ENCODE peak calls at places on chromosomes 13 and 19, in nine cellular contexts. V, P, H, X, L, Z, R, Y and G are unnamed samples. For H3K27me3 and H3K4me1, the result is how much of the 10 kb centered on the place peaks cover.

GRCh38 chr13:65292488-65292901 is 1937.6 kb downstream of the PCDH9 start:
- DNase-seq in V (no peak), P (peak), H (no peak), X (no peak), L (no peak), Z (no peak), R (no peak), Y (peak), G (peak)

GRCh38 chr13:33744589-33745369 is 73.2 kb upstream of the RFC3 start:
- DNase-seq in V (no peak), P (peak), H (no peak), X (no peak), L (no peak), Z (no peak), R (no peak), Y (peak), G (peak)

GRCh38 chr13:87889241-87889640 is 218.1 kb downstream of the SLITRK5 start:
- DNase-seq in V (no peak), P (no peak), H (no peak), X (no peak), L (no peak), Z (no peak), R (no peak), Y (no peak), G (no peak)

GRCh38 chr13:30113983-30114491 is 193.3 kb downstream of the KATNAL1 start:
- DNase-seq in V (no peak), P (no peak), H (no peak), X (no peak), L (peak), Z (no peak), R (no peak), Y (peak), G (no peak)

GRCh38 chr13:77492982-77493381 is 42.5 kb upstream of the SCEL start:
- DNase-seq in V (no peak), P (peak), H (no peak), X (peak), L (no peak), Z (no peak), R (no peak), Y (peak), G (peak)

GRCh38 chr19:33719366-33720154 is 77.1 kb upstream of the KCTD15 start:
- DNase-seq in V (no peak), P (no peak), H (no peak), X (no peak), L (no peak), Z (no peak), R (no peak), Y (no peak), G (no peak)

GRCh38 chr13:64057372-64058020 is 2641.8 kb upstream of the PCDH20 start:
- DNase-seq in V (no peak), P (no peak), H (no peak), X (no peak), L (no peak), Z (no peak), R (no peak), Y (no peak), G (no peak)

GRCh38 chr19:6062274-6062673 is 48.0 kb downstream of the RFX2 start:
- DNase-seq in V (peak), P (no peak), H (peak), X (no peak), L (peak), Z (no peak), R (peak), Y (peak), G (no peak)

GRCh38 chr19:28669804-28670203 is 543.1 kb downstream of the UQCRFS1 start:
- DNase-seq in V (no peak), P (no peak), H (no peak), X (no peak), L (no peak), Z (no peak), R (no peak), Y (no peak), G (no peak)

GRCh38 chr13:48094404-48094780 is 512 bp downstream of the MED4 start:
- DNase-seq in V (no peak), P (peak), H (no peak), X (peak), L (no peak), Z (no peak), R (no peak), Y (peak), G (peak)

GRCh38 chr13:72448082-72448481 is 279.3 kb downstream of the MZT1 start:
- DNase-seq in V (no peak), P (no peak), H (no peak), X (no peak), L (no peak), Z (no peak), R (no peak), Y (no peak), G (no peak)

GRCh38 chr13:48586591-48587103 is 53.8 kb upstream of the RCBTB2 start:
- DNase-seq in V (peak), P (no peak), H (no peak), X (no peak), L (peak), Z (peak), R (peak), Y (peak), G (no peak)

GRCh38 chr19:13091400-13092161 is 11.1 kb downstream of the LYL1 start:
- DNase-seq in V (peak), P (peak), H (no peak), X (no peak), L (peak), Z (no peak), R (peak), Y (peak), G (peak)

GRCh38 chr13:41506312-41506711 is 49.0 kb downstream of the RGCC start:
- DNase-seq in V (no peak), P (no peak), H (no peak), X (no peak), L (no peak), Z (no peak), R (no peak), Y (no peak), G (no peak)

GRCh38 chr19:35844482-35845214 is 7.7 kb downstream of the NPHS1 start:
- DNase-seq in V (no peak), P (no peak), H (no peak), X (no peak), L (no peak), Z (no peak), R (no peak), Y (no peak), G (no peak)

GRCh38 chr13:111658150-111659100 is 338.0 kb downstream of the TEX29 start:
- DNase-seq in V (no peak), P (no peak), H (no peak), X (no peak), L (no peak), Z (no peak), R (no peak), Y (no peak), G (peak)

GRCh38 chr13:111659236-111659635 is 338.8 kb downstream of the TEX29 start:
- DNase-seq in V (no peak), P (no peak), H (no peak), X (no peak), L (no peak), Z (no peak), R (no peak), Y (no peak), G (no peak)

GRCh38 chr13:111661776-111662175 is 341.3 kb downstream of the TEX29 start:
- DNase-seq in V (no peak), P (no peak), H (no peak), X (no peak), L (no peak), Z (no peak), R (no peak), Y (no peak), G (no peak)

GRCh38 chr13:111661052-111661451 is 340.6 kb downstream of the TEX29 start:
- DNase-seq in V (no peak), P (no peak), H (no peak), X (no peak), L (no peak), Z (no peak), R (no peak), Y (no peak), G (no peak)

DNA sequence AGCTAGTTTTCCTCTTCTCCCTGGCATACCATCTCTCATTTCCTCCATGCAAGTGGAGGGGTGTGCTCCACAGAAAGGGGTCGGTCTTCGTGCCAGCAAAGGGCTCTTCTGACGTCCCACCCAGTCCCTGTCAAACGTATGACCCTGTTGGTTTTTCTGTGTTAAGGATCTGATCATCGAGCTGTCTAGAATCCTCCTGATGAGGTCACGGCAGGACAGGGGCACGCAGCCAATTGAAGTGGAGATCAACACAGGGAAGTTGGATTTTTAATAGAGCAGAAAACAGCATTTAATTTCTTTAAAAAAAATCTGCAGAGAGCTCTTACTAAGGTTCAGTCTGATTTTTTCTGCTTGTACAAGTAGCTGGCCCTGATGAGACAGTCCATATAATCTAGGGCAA is 339.4 kb downstream of the TEX29 start:
- DNase-seq in V (no peak), P (no peak), H (no peak), X (no peak), L (no peak), Z (no peak), R (peak), Y (no peak), G (no peak)
- H3K27me3 ChIP-seq in V (under half), P (under half), H (under half), X (under half), L (under half), Z (under half), R (under half), Y (under half), G (half or more)

GRCh38 chr13:44155422-44156293 is 218.0 kb upstream of the SERP2 start:
- DNase-seq in V (peak), P (no peak), H (no peak), X (no peak), L (peak), Z (peak), R (peak), Y (peak), G (no peak)

GRCh38 chr13:44158741-44159632 is 214.6 kb upstream of the SERP2 start:
- DNase-seq in V (peak), P (peak), H (no peak), X (no peak), L (no peak), Z (no peak), R (peak), Y (no peak), G (no peak)

GRCh38 chr13:44156294-44156658 is 217.3 kb upstream of the SERP2 start:
- DNase-seq in V (no peak), P (no peak), H (no peak), X (no peak), L (no peak), Z (peak), R (no peak), Y (no peak), G (no peak)

GRCh38 chr13:44158055-44158655 is 215.5 kb upstream of the SERP2 start:
- DNase-seq in V (no peak), P (no peak), H (no peak), X (no peak), L (no peak), Z (no peak), R (no peak), Y (no peak), G (no peak)

DNA sequence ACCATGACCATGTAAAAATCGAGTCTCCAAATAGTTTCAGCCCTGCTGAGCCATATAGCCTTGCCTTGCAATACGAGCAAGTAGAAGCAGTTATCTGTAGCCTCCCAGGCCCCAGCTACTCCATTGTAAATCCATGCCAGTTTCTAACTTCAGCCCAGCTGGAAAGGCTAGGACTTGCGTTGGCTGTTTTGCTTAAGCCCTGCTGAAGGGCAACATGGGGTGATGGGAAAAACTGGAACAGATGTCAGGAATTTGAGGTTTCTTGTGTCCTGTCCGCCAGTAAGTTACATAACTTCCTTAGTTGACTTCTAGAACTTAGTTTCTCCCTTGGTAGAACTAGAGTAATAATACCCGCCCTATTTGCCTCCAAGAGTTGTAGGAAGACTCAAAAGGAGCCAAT is 216.0 kb upstream of the SERP2 start:
- DNase-seq in V (no peak), P (no peak), H (no peak), X (no peak), L (no peak), Z (no peak), R (no peak), Y (no peak), G (no peak)
- H3K4me1 ChIP-seq in V (under half), P (under half), H (under half), X (under half), L (under half), Z (half or more), R (under half), Y (under half), G (under half)

DNA sequence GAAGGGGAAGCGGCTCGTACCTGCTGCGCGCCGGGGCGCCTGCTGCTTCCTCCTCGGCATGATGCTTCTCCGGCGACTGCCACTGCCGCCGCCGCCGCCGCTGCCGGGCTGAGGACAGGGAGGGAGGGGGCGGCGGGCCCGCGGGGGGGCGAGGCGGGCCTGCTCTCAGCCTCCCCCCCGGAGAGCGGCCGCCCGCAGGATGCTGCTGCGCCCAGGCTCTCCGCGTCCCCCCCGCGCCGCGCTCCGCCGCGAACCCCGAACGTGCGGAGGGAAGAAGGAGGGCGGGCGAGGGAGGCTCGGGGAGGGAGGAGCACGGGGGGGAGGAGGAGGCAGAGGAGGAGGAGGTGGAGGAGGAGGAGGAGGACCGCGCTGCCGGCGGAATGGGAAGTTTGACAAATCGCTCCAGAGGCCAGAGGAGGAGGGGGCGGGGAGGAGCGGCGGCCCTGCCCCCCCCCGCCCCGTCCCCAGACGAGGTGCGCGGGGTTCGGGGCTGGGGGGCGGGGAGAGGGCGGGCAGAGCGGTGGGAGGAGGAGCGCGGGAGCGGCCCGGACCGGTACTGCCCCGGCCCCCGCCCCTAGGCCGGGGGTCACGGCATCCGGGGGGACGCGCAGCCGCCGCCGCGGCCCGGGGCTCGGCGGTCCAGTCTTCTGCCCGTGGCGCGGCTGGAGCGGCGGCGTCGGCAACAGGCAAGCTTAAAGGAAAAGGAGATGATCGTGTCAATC is at the start of gene TSHZ3:
- DNase-seq in V (peak), P (peak), H (peak), X (peak), L (peak), Z (no peak), R (peak), Y (peak), G (peak)
- H3K27me3 ChIP-seq in V (under half), P (under half), H (half or more), X (under half), L (under half), Z (under half), R (under half), Y (under half), G (under half)

GRCh38 chr19:3056454-3057016 is 5.8 kb downstream of the TLE5 start:
- DNase-seq in V (peak), P (no peak), H (no peak), X (no peak), L (no peak), Z (no peak), R (no peak), Y (no peak), G (no peak)
- H3K4me1 ChIP-seq in V (under half), P (under half), H (half or more), X (half or more), L (under half), Z (half or more), R (under half), Y (under half), G (under half)

DNA sequence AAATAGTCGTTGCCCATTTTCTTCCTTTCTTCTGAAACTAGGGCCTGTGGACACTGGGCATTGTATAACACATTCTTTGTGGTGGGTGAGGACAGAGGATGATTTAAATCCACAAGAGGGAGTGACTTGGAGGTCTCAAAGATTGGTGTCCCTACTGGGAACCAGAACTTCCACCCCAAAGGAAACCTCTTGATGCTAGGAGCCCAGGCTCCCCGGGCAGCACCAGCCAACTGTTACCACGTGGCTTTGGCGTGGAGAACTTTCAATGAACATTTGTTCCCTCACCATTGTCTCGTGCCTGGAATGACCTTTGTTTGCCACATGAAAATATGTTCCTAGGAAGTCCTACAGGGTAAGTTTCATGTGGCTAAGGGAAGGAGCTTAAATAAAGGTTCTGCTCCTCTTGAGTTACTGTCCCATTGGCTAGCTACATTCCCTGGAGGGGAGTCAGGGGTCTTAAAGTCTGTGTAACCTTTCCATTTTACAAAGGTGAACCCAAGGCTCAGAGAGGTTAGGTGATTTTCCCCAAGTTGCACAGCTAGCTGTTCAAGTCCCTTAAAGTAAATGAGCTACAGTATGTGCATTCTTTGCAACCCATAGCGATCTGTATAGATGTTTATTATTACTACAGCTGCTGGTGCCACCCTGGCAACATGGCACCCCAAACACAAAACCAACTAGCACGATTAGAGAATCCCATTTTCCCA is 5.0 kb upstream of the CDX2 start:
- DNase-seq in V (no peak), P (no peak), H (no peak), X (no peak), L (no peak), Z (peak), R (no peak), Y (no peak), G (no peak)
- H3K27me3 ChIP-seq in V (under half), P (half or more), H (under half), X (half or more), L (half or more), Z (half or more), R (under half), Y (half or more), G (half or more)

DNA sequence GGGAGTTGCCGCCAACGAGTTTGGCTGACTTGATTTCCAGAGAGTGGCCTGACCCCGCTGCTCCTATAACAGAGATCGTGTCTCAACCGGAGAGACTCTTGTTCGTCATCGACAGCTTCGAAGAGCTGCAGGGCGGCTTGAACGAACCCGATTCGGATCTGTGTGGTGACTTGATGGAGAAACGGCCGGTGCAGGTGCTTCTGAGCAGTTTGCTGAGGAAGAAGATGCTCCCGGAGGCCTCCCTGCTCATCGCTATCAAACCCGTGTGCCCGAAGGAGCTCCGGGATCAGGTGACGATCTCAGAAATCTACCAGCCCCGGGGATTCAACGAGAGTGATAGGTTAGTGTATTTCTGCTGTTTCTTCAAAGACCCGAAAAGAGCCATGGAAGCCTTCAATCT is 21.6 kb downstream of the NLRP4 start:
- DNase-seq in V (no peak), P (no peak), H (no peak), X (no peak), L (no peak), Z (no peak), R (no peak), Y (no peak), G (no peak)
- H3K4me1 ChIP-seq in V (under half), P (under half), H (under half), X (under half), L (under half), Z (under half), R (under half), Y (under half), G (under half)

DNA sequence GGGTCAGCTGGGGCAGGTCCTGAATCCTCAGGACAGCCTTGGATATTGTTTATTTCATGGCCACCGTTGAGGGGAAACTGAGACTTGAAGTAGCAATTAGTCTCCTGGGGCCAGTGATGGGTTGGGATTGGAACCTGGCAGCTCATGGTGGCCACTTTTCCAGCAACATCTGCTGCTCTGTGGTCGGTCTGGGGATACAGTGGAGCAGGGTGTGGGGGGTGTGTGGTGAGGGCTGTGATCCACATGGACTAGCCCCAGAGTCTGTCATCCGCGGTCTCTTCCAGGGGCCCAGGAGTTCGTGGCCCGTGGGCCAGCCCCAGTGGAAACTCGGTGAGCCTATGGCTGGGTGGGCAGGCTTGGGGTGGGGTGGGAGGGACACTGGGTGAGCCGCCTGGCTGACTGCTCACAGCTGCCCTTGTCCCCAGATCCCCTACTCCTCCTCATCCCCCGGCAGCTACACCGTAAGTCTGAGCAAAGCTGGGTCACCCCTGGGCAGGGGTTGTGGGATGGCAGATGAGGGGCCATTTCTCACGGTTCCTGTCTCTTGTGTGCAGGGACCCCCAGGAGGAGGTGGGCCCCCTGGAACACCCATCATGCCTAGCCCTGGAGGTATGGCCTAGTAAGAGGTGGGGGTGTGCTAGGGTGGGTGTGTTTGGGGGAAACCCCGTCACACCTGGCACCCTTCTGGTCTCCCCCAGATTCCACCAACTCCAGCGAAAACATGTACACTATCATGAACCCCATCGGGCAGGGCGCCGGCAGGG is 5.5 kb downstream of the ISYNA1 start:
- DNase-seq in V (no peak), P (no peak), H (no peak), X (no peak), L (no peak), Z (no peak), R (no peak), Y (no peak), G (no peak)
- H3K27me3 ChIP-seq in V (under half), P (under half), H (under half), X (under half), L (under half), Z (under half), R (under half), Y (under half), G (under half)

DNA sequence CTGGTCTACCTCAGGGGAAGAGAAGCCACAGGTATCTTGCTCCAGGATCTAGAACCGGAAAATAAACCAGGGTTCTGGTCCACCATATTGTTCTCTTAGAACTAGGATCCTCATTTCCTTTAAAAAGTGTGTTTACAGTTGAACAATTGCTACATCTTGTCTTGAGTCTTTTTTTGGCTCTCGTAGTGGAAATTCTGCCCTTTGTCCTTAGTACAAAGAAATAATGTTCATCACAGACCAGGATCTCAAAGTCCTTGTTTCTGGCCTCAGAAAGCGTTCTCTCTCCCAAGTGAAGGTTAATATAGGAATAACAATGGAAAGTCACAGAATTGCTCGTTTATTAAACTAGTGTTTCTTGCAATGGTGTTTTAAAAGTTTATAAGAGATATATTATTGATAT is 20.8 kb downstream of the KLF2 start:
- DNase-seq in V (no peak), P (no peak), H (no peak), X (no peak), L (no peak), Z (no peak), R (no peak), Y (no peak), G (no peak)
- H3K4me1 ChIP-seq in V (under half), P (under half), H (under half), X (under half), L (under half), Z (half or more), R (under half), Y (under half), G (under half)